ENCODE peak calls at places on chromosomes 12 and 14, in four cellular contexts. One of them, this sample, is unnamed.
A peak's percentile ranks its signal among the peaks of the same experiment; 100 is the strongest.

GRCh38 chr14:71591929-71592328 is 340.3 kb upstream of the RGS6 start:
- DNase-seq in AG04450: no peak
- DNase-seq in Peyer's patch: no peak
- DNase-seq in lung: no peak
- DNase-seq in this sample: peak; percentile 87

GRCh38 chr12:132617822-132618682 is 524 bp upstream of the P2RX2 start:
- DNase-seq in AG04450: no peak
- DNase-seq in Peyer's patch: no peak
- DNase-seq in lung: no peak
- DNase-seq in this sample: peak; percentile 38

GRCh38 chr12:51960488-51960887 is 9.0 kb downstream of the ACVR1B start:
- DNase-seq in AG04450: no peak
- DNase-seq in Peyer's patch: no peak
- DNase-seq in lung: no peak
- DNase-seq in this sample: no peak

GRCh38 chr12:121773011-121773777 is 20.3 kb downstream of the RHOF start:
- DNase-seq in AG04450: no peak
- DNase-seq in Peyer's patch: peak; percentile 73
- DNase-seq in lung: peak; percentile 80
- DNase-seq in this sample: peak; percentile 82

GRCh38 chr14:74670726-74671125 is 42.2 kb downstream of the AREL1 start:
- DNase-seq in AG04450: no peak
- DNase-seq in Peyer's patch: no peak
- DNase-seq in lung: no peak
- DNase-seq in this sample: no peak

GRCh38 chr12:3117628-3118027 is 40.4 kb downstream of the TSPAN9 start:
- DNase-seq in AG04450: peak; percentile 80
- DNase-seq in Peyer's patch: no peak
- DNase-seq in lung: no peak
- DNase-seq in this sample: peak; percentile 83

GRCh38 chr14:74571901-74572828 is 39.9 kb downstream of the LTBP2 start:
- DNase-seq in AG04450: peak; percentile 97
- DNase-seq in Peyer's patch: no peak
- DNase-seq in lung: no peak
- DNase-seq in this sample: peak; percentile 97

GRCh38 chr14:71711619-71712018 is 220.6 kb upstream of the RGS6 start:
- DNase-seq in AG04450: no peak
- DNase-seq in Peyer's patch: no peak
- DNase-seq in lung: no peak
- DNase-seq in this sample: peak; percentile 94

GRCh38 chr14:74763803-74764531 is 851 bp downstream of the YLPM1 start:
- DNase-seq in AG04450: no peak
- DNase-seq in Peyer's patch: peak; percentile 18
- DNase-seq in lung: no peak
- DNase-seq in this sample: no peak

GRCh38 chr14:51872396-51872795 is 12.0 kb downstream of the GNG2 start:
- DNase-seq in AG04450: no peak
- DNase-seq in Peyer's patch: no peak
- DNase-seq in lung: no peak
- DNase-seq in this sample: no peak

GRCh38 chr12:94498698-94499097 is 39.0 kb upstream of the CEP83 start:
- DNase-seq in AG04450: no peak
- DNase-seq in Peyer's patch: no peak
- DNase-seq in lung: no peak
- DNase-seq in this sample: no peak

GRCh38 chr14:67240168-67240932 is 885 bp upstream of the PALS1 start:
- DNase-seq in AG04450: no peak
- DNase-seq in Peyer's patch: peak; percentile 42
- DNase-seq in lung: peak; percentile 64
- DNase-seq in this sample: peak; percentile 24

GRCh38 chr12:120252071-120252906 is 13.2 kb downstream of the PXN start:
- DNase-seq in AG04450: no peak
- DNase-seq in Peyer's patch: peak; percentile 56
- DNase-seq in lung: peak; percentile 46
- DNase-seq in this sample: no peak

GRCh38 chr14:96090441-96091148 is 51.4 kb downstream of the C14orf132 start:
- DNase-seq in AG04450: peak; percentile 26
- DNase-seq in Peyer's patch: peak; percentile 20
- DNase-seq in lung: no peak
- DNase-seq in this sample: peak; percentile 79

GRCh38 chr12:115752151-115752550 is 525.3 kb downstream of the MED13L start:
- DNase-seq in AG04450: peak; percentile 11
- DNase-seq in Peyer's patch: no peak
- DNase-seq in lung: no peak
- DNase-seq in this sample: peak; percentile 68

GRCh38 chr14:91873476-91874265 is 6.3 kb upstream of the TC2N start:
- DNase-seq in AG04450: no peak
- DNase-seq in Peyer's patch: peak; percentile 82
- DNase-seq in lung: no peak
- DNase-seq in this sample: no peak

GRCh38 chr12:9615420-9616135 is 7.9 kb upstream of the KLRB1 start:
- DNase-seq in AG04450: no peak
- DNase-seq in Peyer's patch: no peak
- DNase-seq in lung: no peak
- DNase-seq in this sample: no peak

GRCh38 chr12:90152897-90153624 is 444.4 kb upstream of the ATP2B1 start:
- DNase-seq in AG04450: no peak
- DNase-seq in Peyer's patch: no peak
- DNase-seq in lung: no peak
- DNase-seq in this sample: peak; percentile 39

GRCh38 chr14:106564058-106564643 is 1037.8 kb downstream of the TMEM121 start:
- DNase-seq in AG04450: no peak
- DNase-seq in Peyer's patch: peak; percentile 63
- DNase-seq in lung: peak; percentile 41
- DNase-seq in this sample: no peak

GRCh38 chr12:4985820-4986219 is 57.9 kb upstream of the KCNA5 start:
- DNase-seq in AG04450: no peak
- DNase-seq in Peyer's patch: no peak
- DNase-seq in lung: no peak
- DNase-seq in this sample: no peak

GRCh38 chr12:52741378-52742195 is 35.6 kb downstream of the KRT76 start:
- DNase-seq in AG04450: no peak
- DNase-seq in Peyer's patch: no peak
- DNase-seq in lung: peak; percentile 50
- DNase-seq in this sample: peak; percentile 23

GRCh38 chr12:92827836-92828431 is 101.2 kb downstream of the EEA1 start:
- DNase-seq in AG04450: no peak
- DNase-seq in Peyer's patch: no peak
- DNase-seq in lung: no peak
- DNase-seq in this sample: peak; percentile 33

GRCh38 chr12:106285993-106286392 is 16.5 kb upstream of the TCP11L2 start:
- DNase-seq in AG04450: no peak
- DNase-seq in Peyer's patch: no peak
- DNase-seq in lung: no peak
- DNase-seq in this sample: no peak

GRCh38 chr12:124399622-124400021 is 104.7 kb downstream of the RFLNA start:
- DNase-seq in AG04450: no peak
- DNase-seq in Peyer's patch: no peak
- DNase-seq in lung: no peak
- DNase-seq in this sample: peak; percentile 58

GRCh38 chr12:108232565-108232964 is 103.5 kb downstream of the WSCD2 start:
- DNase-seq in AG04450: no peak
- DNase-seq in Peyer's patch: no peak
- DNase-seq in lung: no peak
- DNase-seq in this sample: no peak

GRCh38 chr14:100025111-100025510 is 40.1 kb upstream of the EVL start:
- DNase-seq in AG04450: no peak
- DNase-seq in Peyer's patch: no peak
- DNase-seq in lung: peak; percentile 38
- DNase-seq in this sample: no peak

GRCh38 chr12:56234746-56235436 is 5.0 kb downstream of the SLC39A5 start:
- DNase-seq in AG04450: no peak
- DNase-seq in Peyer's patch: no peak
- DNase-seq in lung: no peak
- DNase-seq in this sample: no peak

DNA sequence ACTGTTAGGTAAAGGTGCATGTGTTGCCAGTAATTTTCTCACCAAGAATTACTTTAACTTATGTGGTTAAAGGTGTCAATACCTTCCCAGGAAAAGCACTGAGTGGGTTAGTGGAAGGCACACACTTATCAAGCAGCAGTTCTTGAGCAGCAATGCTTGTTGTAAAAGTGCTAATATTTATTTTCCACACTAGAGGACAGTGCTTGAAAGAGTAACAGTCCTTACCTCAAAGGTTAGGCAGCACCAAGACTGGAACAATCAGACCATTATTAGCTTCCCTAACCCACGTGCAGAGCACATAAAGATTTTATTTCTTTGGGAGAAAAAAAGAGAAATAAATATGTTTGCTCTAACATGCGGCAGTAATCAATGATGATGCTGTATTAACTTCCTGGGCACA is 48.8 kb upstream of the KRR1 start:
- DNase-seq in AG04450: no peak
- DNase-seq in Peyer's patch: no peak
- DNase-seq in lung: no peak
- DNase-seq in this sample: peak; percentile 51
- TF ChIP-seq CTCF in AG04450: peak; percentile 49
- TF ChIP-seq CTCF in Peyer's patch: no peak
- TF ChIP-seq CTCF in lung: peak; percentile 26
- TF ChIP-seq CTCF in this sample: no peak

GRCh38 chr12:62854024-62854423 is 80.9 kb downstream of the PPM1H start:
- DNase-seq in AG04450: no peak
- DNase-seq in Peyer's patch: no peak
- DNase-seq in lung: no peak
- DNase-seq in this sample: no peak
- H3K4me3 ChIP-seq in AG04450: no peak overlapping the region
- H3K4me3 ChIP-seq in Peyer's patch: no peak overlapping the region
- H3K4me3 ChIP-seq in lung: no peak overlapping the region
- H3K4me3 ChIP-seq in this sample: no peak overlapping the region

DNA sequence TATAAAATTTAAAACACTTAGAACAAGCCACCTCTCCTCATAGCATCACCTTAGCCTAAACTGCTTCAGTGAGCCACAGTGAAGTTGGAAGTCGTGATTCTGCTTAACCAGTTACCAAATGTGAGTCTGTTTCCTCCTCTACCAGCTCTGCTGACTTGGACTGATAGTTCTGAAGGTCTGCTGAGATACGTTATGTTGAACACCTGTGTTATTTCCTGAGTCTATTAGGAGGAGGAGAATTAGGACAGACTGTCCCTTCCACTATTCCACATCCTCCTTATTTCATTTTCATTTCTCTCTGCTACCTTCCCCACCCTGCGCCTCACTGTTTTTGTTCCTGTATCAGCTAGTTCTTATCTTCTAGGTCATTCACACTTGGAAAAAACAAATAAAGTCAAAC is 2.4 kb downstream of the SLC2A14 start:
- DNase-seq in AG04450: no peak
- DNase-seq in Peyer's patch: no peak
- DNase-seq in lung: no peak
- DNase-seq in this sample: no peak
- TF ChIP-seq CTCF in AG04450: no peak
- TF ChIP-seq CTCF in Peyer's patch: no peak
- TF ChIP-seq CTCF in lung: no peak
- TF ChIP-seq CTCF in this sample: no peak

GRCh38 chr14:93033983-93034670 is 81.6 kb downstream of the ITPK1 start:
- DNase-seq in AG04450: no peak
- DNase-seq in Peyer's patch: peak; percentile 81
- DNase-seq in lung: no peak
- DNase-seq in this sample: no peak
- H3K4me3 ChIP-seq in AG04450: no peak overlapping the region
- H3K4me3 ChIP-seq in Peyer's patch: no peak overlapping the region
- H3K4me3 ChIP-seq in lung: no peak overlapping the region
- H3K4me3 ChIP-seq in this sample: no peak overlapping the region

DNA sequence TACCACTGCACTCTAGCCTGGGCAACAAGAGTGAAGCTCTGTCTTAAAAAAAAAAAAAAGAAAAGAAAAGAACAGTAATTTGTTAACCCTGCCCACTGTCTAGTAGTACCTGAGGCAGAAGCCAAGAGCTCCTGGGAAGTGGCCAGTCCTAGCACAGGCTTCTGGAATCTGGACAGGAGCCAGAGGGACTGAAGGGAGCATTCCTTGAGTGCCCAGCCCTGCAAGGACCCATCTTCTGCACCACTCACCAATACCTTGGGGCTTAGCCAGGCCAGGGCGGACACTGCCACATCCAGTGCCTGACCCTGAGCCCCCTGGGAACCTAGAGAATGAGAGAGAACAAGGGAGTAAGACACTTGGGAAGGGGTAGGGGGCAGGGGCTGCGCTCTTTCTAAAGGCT is 33.7 kb downstream of the PARP2 start:
- DNase-seq in AG04450: no peak
- DNase-seq in Peyer's patch: no peak
- DNase-seq in lung: no peak
- DNase-seq in this sample: no peak
- TF ChIP-seq CTCF in AG04450: no peak
- TF ChIP-seq CTCF in Peyer's patch: no peak
- TF ChIP-seq CTCF in lung: no peak
- TF ChIP-seq CTCF in this sample: no peak

GRCh38 chr14:49892301-49892635 is 614 bp upstream of the ARF6 start:
- DNase-seq in AG04450: peak; percentile 57
- DNase-seq in Peyer's patch: peak; percentile 65
- DNase-seq in lung: peak; percentile 60
- DNase-seq in this sample: peak; percentile 86

GRCh38 chr14:49881296-49882006 is 11.4 kb upstream of the ARF6 start:
- DNase-seq in AG04450: no peak
- DNase-seq in Peyer's patch: no peak
- DNase-seq in lung: no peak
- DNase-seq in this sample: no peak

GRCh38 chr14:49888293-49888692 is 4.6 kb upstream of the ARF6 start:
- DNase-seq in AG04450: no peak
- DNase-seq in Peyer's patch: no peak
- DNase-seq in lung: no peak
- DNase-seq in this sample: no peak

GRCh38 chr14:49882826-49883694 is 9.8 kb upstream of the ARF6 start:
- DNase-seq in AG04450: no peak
- DNase-seq in Peyer's patch: no peak
- DNase-seq in lung: no peak
- DNase-seq in this sample: no peak

DNA sequence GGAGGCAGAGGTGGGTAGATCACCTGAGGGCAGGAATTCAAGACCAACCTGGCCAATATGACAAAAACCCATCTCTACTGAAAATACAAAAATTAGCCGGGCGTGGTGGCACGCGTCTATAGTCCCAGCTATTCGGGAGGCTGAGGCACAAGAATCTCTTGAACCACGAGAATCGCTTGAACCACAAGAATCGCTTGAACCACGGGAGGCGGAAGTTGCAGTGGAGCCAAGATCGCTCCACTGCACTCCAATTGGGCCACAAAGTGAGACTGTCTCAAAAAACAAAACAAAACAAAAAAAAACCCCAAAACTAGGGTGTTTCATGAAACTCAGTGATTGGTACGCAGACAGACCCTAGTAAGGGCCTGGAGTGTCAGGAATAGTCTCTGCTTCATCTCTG is 6.4 kb upstream of the ARF6 start:
- DNase-seq in AG04450: no peak
- DNase-seq in Peyer's patch: no peak
- DNase-seq in lung: no peak
- DNase-seq in this sample: no peak
- H3K4me3 ChIP-seq in AG04450: no peak overlapping the region
- H3K4me3 ChIP-seq in Peyer's patch: no peak overlapping the region
- H3K4me3 ChIP-seq in lung: no peak overlapping the region
- H3K4me3 ChIP-seq in this sample: no peak overlapping the region

This sample was measured in foreskin fibroblast.